ENCODE peak calls at places on chromosomes 3 and 15, in seven cellular contexts. Y is C1 segment of cervical spinal cord, O is AG08395, T is HEK293T, Z is T-helper 17 cell, U is CD14-positive monocyte, C is fibroblast of villous mesenchyme. A is an unnamed sample.

GRCh38 chr15:47185222-47185800 is 532.0 kb upstream of the SEMA6D start:
- DNase-seq in C (no peak), O (no peak), T (no peak), Y (no peak), Z (no peak), U (no peak), A (no peak)

GRCh38 chr15:57333487-57333886 is 42.8 kb upstream of the CGNL1 start:
- DNase-seq in U (no peak), T (no peak), O (no peak), Z (no peak), Y (no peak), C (no peak), A (no peak)

GRCh38 chr3:10508619-10509260 is 3.4 kb upstream of the ATP2B2 start:
- DNase-seq in C (no peak), U (no peak), Y (no peak), T (no peak), Z (no peak), O (no peak), A (no peak)

GRCh38 chr15:64017082-64017588 is 29.1 kb downstream of the DAPK2 start:
- DNase-seq in Z (no peak), C (no peak), Y (no peak), T (no peak), O (peak), U (no peak), A (no peak)

GRCh38 chr3:32309653-32310242 is 71.3 kb downstream of the CMTM8 start:
- DNase-seq in Y (no peak), O (no peak), T (no peak), Z (no peak), C (no peak), U (no peak), A (no peak)

GRCh38 chr3:119309591-119309990 is 15.4 kb downstream of the ARHGAP31 start:
- DNase-seq in T (no peak), O (no peak), C (no peak), Y (no peak), U (no peak), Z (no peak), A (no peak)

GRCh38 chr3:190117995-190118394 is 2.7 kb downstream of the P3H2 start:
- DNase-seq in Y (no peak), T (no peak), O (no peak), Z (no peak), U (no peak), C (no peak), A (no peak)

GRCh38 chr3:94619643-94620042 is 556.8 kb downstream of the NSUN3 start:
- DNase-seq in O (no peak), Y (no peak), T (no peak), C (no peak), U (no peak), Z (no peak), A (no peak)

GRCh38 chr3:52331091-52331490 is 15.0 kb downstream of the DNAH1 start:
- DNase-seq in Z (no peak), C (no peak), U (peak), T (no peak), O (no peak), Y (no peak), A (no peak)

GRCh38 chr15:99123706-99124451 is 19.0 kb downstream of the SYNM start:
- DNase-seq in C (peak), Y (peak), T (peak), Z (no peak), O (peak), U (no peak), A (no peak)

GRCh38 chr15:99731336-99732267 is 1.6 kb downstream of the LYSMD4 start:
- DNase-seq in C (no peak), U (no peak), T (no peak), Z (no peak), Y (no peak), O (no peak), A (no peak)

GRCh38 chr15:80849308-80849707 is 70.1 kb downstream of the CEMIP start:
- DNase-seq in C (peak), Y (no peak), U (no peak), O (peak), Z (no peak), T (no peak), A (no peak)

GRCh38 chr3:24226402-24226801 is 268.2 kb downstream of the THRB start:
- DNase-seq in Z (no peak), C (no peak), U (no peak), T (no peak), O (no peak), Y (no peak), A (no peak)

GRCh38 chr15:101174152-101174920 is 77.5 kb downstream of the CHSY1 start:
- DNase-seq in T (no peak), U (no peak), Y (no peak), O (no peak), C (no peak), Z (no peak), A (no peak)

GRCh38 chr3:140809326-140809725 is 131.5 kb downstream of the TRIM42 start:
- DNase-seq in C (no peak), U (no peak), Z (no peak), O (no peak), Y (no peak), T (no peak), A (no peak)

GRCh38 chr15:89119489-89120478 is 31.5 kb downstream of the ABHD2 start:
- DNase-seq in Y (no peak), T (no peak), C (peak), Z (no peak), O (peak), U (no peak), A (no peak)

GRCh38 chr3:52649461-52650210 is 36.1 kb downstream of the PBRM1 start:
- DNase-seq in C (peak), Y (no peak), Z (no peak), O (peak), U (no peak), T (no peak), A (no peak)

GRCh38 chr3:184145120-184145524 is 10.0 kb downstream of the EIF2B5 start:
- DNase-seq in U (no peak), T (no peak), Y (no peak), C (peak), Z (no peak), O (peak), A (no peak)

A was measured in central memory CD8-positive, alpha-beta T cell.